ENCODE peak calls at places on chromosomes 5 and 9, in eight cellular contexts. Y is colonic mucosa, K is anterior cingulate cortex, S is cerebellum, C is posterior vena cava, A is GM12891, D is GM12865, T is occipital lobe. H is an unnamed sample.

GRCh38 chr9:98751210-98751609 is 42.5 kb upstream of the GABBR2 start:
- DNase-seq in T (no peak), S (no peak), K (no peak), A (no peak), C (no peak), D (no peak), Y (no peak), H (no peak)

GRCh38 chr9:3708751-3709150 is 182.9 kb upstream of the RFX3 start:
- DNase-seq in Y (no peak), K (peak), T (peak), C (no peak), D (no peak), S (no peak), A (no peak), H (no peak)

GRCh38 chr9:136947955-136948510 is 3.0 kb downstream of the C8G start:
- DNase-seq in T (peak), Y (peak), K (peak), S (peak), A (no peak), D (peak), C (no peak), H (no peak)

GRCh38 chr5:32600057-32600622 is 14.8 kb downstream of the SUB1 start:
- DNase-seq in C (no peak), D (no peak), A (no peak), T (no peak), S (peak), Y (no peak), K (no peak), H (no peak)

GRCh38 chr5:84292788-84293653 is 91.7 kb downstream of the EDIL3 start:
- DNase-seq in D (peak), A (no peak), Y (no peak), S (no peak), C (no peak), K (no peak), T (no peak), H (no peak)

GRCh38 chr9:15155826-15156225 is 151.2 kb downstream of the TTC39B start:
- DNase-seq in Y (no peak), D (no peak), C (no peak), A (no peak), K (no peak), S (no peak), T (no peak), H (no peak)

GRCh38 chr9:38439291-38439915 is 15.1 kb upstream of the IGFBPL1 start:
- DNase-seq in T (no peak), Y (no peak), S (no peak), A (no peak), K (no peak), D (no peak), C (no peak), H (no peak)

GRCh38 chr5:132392411-132392810 is 22.9 kb downstream of the SLC22A5 start:
- DNase-seq in S (no peak), K (no peak), A (no peak), C (no peak), D (no peak), Y (no peak), T (no peak), H (no peak)

GRCh38 chr9:95773061-95773433 is 102.4 kb upstream of the ERCC6L2 start:
- DNase-seq in Y (no peak), D (no peak), S (no peak), T (no peak), K (no peak), A (no peak), C (no peak), H (no peak)

GRCh38 chr5:14061106-14061505 is 82.0 kb upstream of the TRIO start:
- DNase-seq in D (peak), Y (no peak), K (no peak), C (no peak), A (no peak), S (no peak), T (no peak), H (no peak)

GRCh38 chr5:139461176-139461575 is 1.4 kb downstream of the ECSCR start:
- DNase-seq in Y (no peak), A (no peak), T (no peak), D (no peak), C (no peak), K (no peak), S (no peak), H (no peak)

GRCh38 chr5:133358271-133358670 is 254.1 kb downstream of the FSTL4 start:
- DNase-seq in Y (no peak), K (no peak), S (no peak), C (no peak), D (no peak), A (no peak), T (no peak), H (no peak)

GRCh38 chr9:133238272-133238850 is 29.3 kb upstream of the OBP2B start:
- DNase-seq in K (no peak), A (peak), C (peak), D (peak), Y (peak), T (no peak), S (no peak), H (peak)